ENCODE peak calls at places on chromosomes 5 and 9, in four cellular contexts. H is H1, X is astrocyte, G is PC-3. F is an unnamed sample.

GRCh38 chr5:159184858-159185381 is 24.4 kb downstream of the RNF145 start:
- DNase-seq in H (no peak), X (peak), G (peak), F (no peak)

GRCh38 chr9:125564641-125565040 is 142.4 kb downstream of the MAPKAP1 start:
- DNase-seq in H (no peak), X (peak), G (no peak), F (no peak)

GRCh38 chr5:177431317-177432142 is 5.1 kb downstream of the GRK6 start:
- DNase-seq in H (no peak), X (no peak), G (no peak), F (no peak)

GRCh38 chr5:150224483-150225027 is 34.7 kb downstream of the SLC6A7 start:
- DNase-seq in H (no peak), X (peak), G (no peak), F (no peak)

GRCh38 chr5:141811287-141812155 is 66.7 kb downstream of the PCDH1 start:
- DNase-seq in H (peak), X (no peak), G (no peak), F (no peak)

GRCh38 chr5:154858972-154859950 is 834 bp downstream of the CNOT8 start:
- DNase-seq in H (no peak), X (no peak), G (peak), F (no peak)

GRCh38 chr5:91223886-91224285 is 159.2 kb downstream of the ARRDC3 start:
- DNase-seq in H (no peak), X (peak), G (no peak), F (no peak)

GRCh38 chr5:51375084-51375483 is 8.2 kb upstream of the ISL1 start:
- DNase-seq in H (no peak), X (no peak), G (no peak), F (no peak)

GRCh38 chr9:132333556-132333955 is 21.2 kb downstream of the SETX start:
- DNase-seq in H (no peak), X (no peak), G (no peak), F (no peak)

GRCh38 chr5:149036168-149036567 is 26.7 kb downstream of the SH3TC2 start:
- DNase-seq in H (no peak), X (no peak), G (no peak), F (no peak)

GRCh38 chr9:88216132-88216995 is 78.1 kb upstream of the SPATA31C2 start:
- DNase-seq in H (no peak), X (no peak), G (no peak), F (no peak)

GRCh38 chr9:114176601-114177295 is 21.4 kb downstream of the COL27A1 start:
- DNase-seq in H (no peak), X (no peak), G (no peak), F (no peak)

GRCh38 chr9:129783516-129784361 is 19.2 kb upstream of the TOR1B start:
- DNase-seq in H (peak), X (peak), G (peak), F (no peak)

GRCh38 chr5:1526151-1526631 is 2.4 kb upstream of the LPCAT1 start:
- DNase-seq in H (peak), X (no peak), G (no peak), F (no peak)

GRCh38 chr9:120655005-120655622 is 59.2 kb downstream of the MEGF9 start:
- DNase-seq in H (no peak), X (peak), G (peak), F (peak)

GRCh38 chr5:141513021-141513626 is 24.2 kb downstream of the PCDHGC5 start:
- DNase-seq in H (peak), X (peak), G (no peak), F (no peak)

GRCh38 chr9:33023661-33024060 is 1.4 kb upstream of the DNAJA1 start:
- DNase-seq in H (no peak), X (no peak), G (no peak), F (no peak)

GRCh38 chr9:117718701-117719100 is 14.5 kb downstream of the TLR4 start:
- DNase-seq in H (no peak), X (no peak), G (no peak), F (no peak)

GRCh38 chr9:74645007-74645639 is 148.0 kb downstream of the RORB start:
- DNase-seq in H (no peak), X (no peak), G (peak), F (no peak)

GRCh38 chr5:178430187-178431062 is 159.8 kb downstream of the COL23A1 start:
- DNase-seq in H (peak), X (no peak), G (no peak), F (no peak)

GRCh38 chr9:27292646-27293045 is 4.3 kb downstream of the EQTN start:
- DNase-seq in H (no peak), X (no peak), G (no peak), F (no peak)

GRCh38 chr5:80251636-80252035 is 4.2 kb downstream of the SERINC5 start:
- DNase-seq in H (no peak), X (no peak), G (no peak), F (peak)

GRCh38 chr5:107092695-107093094 is 578.0 kb downstream of the EFNA5 start:
- DNase-seq in H (no peak), X (no peak), G (peak), F (peak)

GRCh38 chr9:134571946-134572914 is 69.4 kb upstream of the COL5A1 start:
- DNase-seq in H (peak), X (no peak), G (no peak), F (no peak)

GRCh38 chr9:133932176-133932575 is 59.9 kb downstream of the VAV2 start:
- DNase-seq in H (no peak), X (peak), G (no peak), F (no peak)

GRCh38 chr9:112408285-112408684 is 28.4 kb downstream of the HSDL2 start:
- DNase-seq in H (no peak), X (no peak), G (no peak), F (no peak)

GRCh38 chr9:105880517-105880916 is 186.2 kb downstream of the TMEM38B start:
- DNase-seq in H (no peak), X (no peak), G (no peak), F (no peak)

GRCh38 chr5:157744055-157745011 is 821 bp downstream of the LSM11 start:
- DNase-seq in H (no peak), X (no peak), G (peak), F (no peak)

GRCh38 chr5:4205408-4205807 is 609.8 kb downstream of the IRX1 start:
- DNase-seq in H (no peak), X (peak), G (no peak), F (no peak)

GRCh38 chr5:129465945-129466344 is 5.8 kb downstream of the ADAMTS19 start:
- DNase-seq in H (no peak), X (no peak), G (no peak), F (no peak)

GRCh38 chr5:129460121-129460950 is at the start of gene ADAMTS19:
- DNase-seq in H (peak), X (peak), G (peak), F (no peak)

GRCh38 chr5:129459485-129460120 is 495 bp upstream of the ADAMTS19 start:
- DNase-seq in H (peak), X (peak), G (no peak), F (no peak)

GRCh38 chr5:129461816-129462396 is 1.8 kb downstream of the ADAMTS19 start:
- DNase-seq in H (no peak), X (no peak), G (no peak), F (no peak)

GRCh38 chr5:129460951-129461815 is 1.1 kb downstream of the ADAMTS19 start:
- DNase-seq in H (peak), X (peak), G (peak), F (no peak)
- TF ChIP-seq EZH2 in H (no peak), X (peak), G (peak), F (no peak)

GRCh38 chr9:109440797-109441287 is 57.3 kb downstream of the PTPN3 start:
- DNase-seq in H (peak), X (peak), G (peak), F (peak)
- TF ChIP-seq CTCF in H (no peak), X (peak), G (peak), F (peak)

GRCh38 chr9:128204858-128205257 is 1.7 kb downstream of the DNM1 start:
- DNase-seq in H (no peak), X (no peak), G (no peak), F (no peak)

GRCh38 chr9:128201441-128202369 is 1.5 kb upstream of the DNM1 start:
- DNase-seq in H (no peak), X (peak), G (no peak), F (no peak)

GRCh38 chr9:128203842-128204551 is 818 bp downstream of the DNM1 start:
- DNase-seq in H (peak), X (no peak), G (peak), F (no peak)

GRCh38 chr9:128202648-128203023 is 543 bp upstream of the DNM1 start:
- DNase-seq in H (no peak), X (no peak), G (no peak), F (no peak)

GRCh38 chr9:128203024-128203841 is at the start of gene DNM1:
- DNase-seq in H (peak), X (no peak), G (peak), F (no peak)
- TF ChIP-seq EZH2 in H (no peak), X (no peak), G (no peak), F (no peak)

GRCh38 chr5:133261993-133262392 is 210.2 kb downstream of the HSPA4 start:
- DNase-seq in H (no peak), X (no peak), G (no peak), F (no peak)

GRCh38 chr5:133257977-133258376 is 206.2 kb downstream of the HSPA4 start:
- DNase-seq in H (no peak), X (no peak), G (peak), F (no peak)

GRCh38 chr5:133259199-133259997 is 207.6 kb downstream of the HSPA4 start:
- DNase-seq in H (no peak), X (no peak), G (no peak), F (no peak)

GRCh38 chr5:133256276-133256675 is 204.5 kb downstream of the HSPA4 start:
- DNase-seq in H (no peak), X (no peak), G (no peak), F (no peak)

GRCh38 chr5:133260715-133261114 is 208.9 kb downstream of the HSPA4 start:
- DNase-seq in H (no peak), X (no peak), G (peak), F (no peak)
- TF ChIP-seq CTCF in H (peak), X (peak), G (peak), F (no peak)

GRCh38 chr5:90590-91547 is 1.1 kb upstream of the PLEKHG4B start:
- DNase-seq in H (no peak), X (peak), G (no peak), F (no peak)
- TF ChIP-seq EZH2 in H (no peak), X (no peak), G (no peak), F (peak)

GRCh38 chr5:86971034-86971511 is 296.6 kb upstream of the RASA1 start:
- DNase-seq in H (no peak), X (peak), G (peak), F (no peak)
- TF ChIP-seq CTCF in H (no peak), X (no peak), G (peak), F (peak)

GRCh38 chr5:2740051-2740848 is 11.2 kb downstream of the IRX2 start:
- DNase-seq in H (peak), X (no peak), G (no peak), F (no peak)
- TF ChIP-seq EZH2 in H (peak), X (no peak), G (no peak), F (no peak)

DNA sequence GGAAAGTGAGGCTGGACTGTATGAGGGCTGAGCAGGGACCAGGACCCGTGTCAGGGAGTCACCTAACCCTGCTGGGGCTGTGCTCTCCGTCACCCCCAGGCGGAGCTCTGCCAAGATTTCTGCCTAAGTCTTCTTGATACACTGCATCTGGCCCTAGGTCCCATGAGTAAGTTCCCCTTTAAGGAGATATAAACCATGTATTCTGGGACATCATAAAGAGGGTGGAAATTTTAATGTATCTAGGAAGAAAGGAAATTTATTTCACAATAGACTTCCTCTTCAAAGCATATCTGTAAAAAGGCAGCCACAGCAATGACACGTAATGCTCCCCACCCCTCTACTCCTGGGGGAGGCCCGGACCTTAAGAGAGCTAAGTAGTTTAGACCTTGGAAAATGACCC is 183.4 kb downstream of the FBXL7 start:
- DNase-seq in H (peak), X (no peak), G (no peak), F (no peak)
- TF ChIP-seq CTCF in H (peak), X (no peak), G (no peak), F (no peak)

GRCh38 chr9:126612813-126613641 is 701 bp upstream of the LMX1B start:
- DNase-seq in H (peak), X (no peak), G (no peak), F (no peak)
- TF ChIP-seq EZH2 in H (peak), X (peak), G (peak), F (peak)

F was measured in keratinocyte.